ENCODE peak calls at places on chromosomes 1 and 21, in four cellular contexts. One of them, this sample, is unnamed.

GRCh38 chr1:44707959-44708831 is 22.8 kb downstream of the RNU5D-1 start:
- DNase-seq in retinal pigment epithelial cell: no peak
- DNase-seq in lower lobe of right lung: no peak
- DNase-seq in tibial nerve: peak; percentile 44
- DNase-seq in this sample: peak; percentile 58

GRCh38 chr1:154353460-154353904 is 28.2 kb downstream of the ATP8B2 start:
- DNase-seq in tibial nerve: peak; percentile 56
- DNase-seq in lower lobe of right lung: no peak
- DNase-seq in retinal pigment epithelial cell: no peak
- DNase-seq in this sample: peak; percentile 61

GRCh38 chr1:49251385-49251784 is 474.7 kb upstream of the BEND5 start:
- DNase-seq in tibial nerve: no peak
- DNase-seq in retinal pigment epithelial cell: no peak
- DNase-seq in lower lobe of right lung: no peak
- DNase-seq in this sample: no peak

GRCh38 chr1:163165119-163165518 is 37.6 kb downstream of the RGS5 start:
- DNase-seq in lower lobe of right lung: no peak
- DNase-seq in retinal pigment epithelial cell: no peak
- DNase-seq in tibial nerve: no peak
- DNase-seq in this sample: no peak

GRCh38 chr1:13759072-13759471 is 59.1 kb downstream of the PRDM2 start:
- DNase-seq in lower lobe of right lung: no peak
- DNase-seq in tibial nerve: no peak
- DNase-seq in retinal pigment epithelial cell: no peak
- DNase-seq in this sample: no peak

GRCh38 chr21:44079846-44080245 is 27.4 kb upstream of the PWP2 start:
- DNase-seq in lower lobe of right lung: no peak
- DNase-seq in retinal pigment epithelial cell: no peak
- DNase-seq in tibial nerve: no peak
- DNase-seq in this sample: no peak

GRCh38 chr1:166952002-166952746 is 23.2 kb downstream of the ILDR2 start:
- DNase-seq in retinal pigment epithelial cell: peak; percentile 43
- DNase-seq in tibial nerve: no peak
- DNase-seq in lower lobe of right lung: no peak
- DNase-seq in this sample: no peak

GRCh38 chr1:232519186-232519585 is 110.7 kb downstream of the SIPA1L2 start:
- DNase-seq in tibial nerve: no peak
- DNase-seq in retinal pigment epithelial cell: no peak
- DNase-seq in lower lobe of right lung: no peak
- DNase-seq in this sample: no peak

GRCh38 chr1:150066838-150067183 is 765 bp upstream of the VPS45 start:
- DNase-seq in tibial nerve: no peak
- DNase-seq in lower lobe of right lung: peak; percentile 61
- DNase-seq in retinal pigment epithelial cell: peak; percentile 14
- DNase-seq in this sample: peak; percentile 44

GRCh38 chr1:160818207-160818935 is 22.4 kb downstream of the LY9 start:
- DNase-seq in lower lobe of right lung: no peak
- DNase-seq in retinal pigment epithelial cell: no peak
- DNase-seq in tibial nerve: no peak
- DNase-seq in this sample: no peak

GRCh38 chr1:182279302-182279701 is 112.3 kb downstream of the GLUL start:
- DNase-seq in lower lobe of right lung: no peak
- DNase-seq in retinal pigment epithelial cell: no peak
- DNase-seq in tibial nerve: no peak
- DNase-seq in this sample: no peak

GRCh38 chr21:41349607-41350390 is 12.0 kb upstream of the MX2 start:
- DNase-seq in tibial nerve: no peak
- DNase-seq in retinal pigment epithelial cell: no peak
- DNase-seq in lower lobe of right lung: no peak
- DNase-seq in this sample: peak; percentile 11

GRCh38 chr1:220681220-220681847 is 8.8 kb upstream of the C1orf115 start:
- DNase-seq in retinal pigment epithelial cell: no peak
- DNase-seq in lower lobe of right lung: no peak
- DNase-seq in tibial nerve: no peak
- DNase-seq in this sample: no peak

GRCh38 chr21:34791776-34792503 is 123.1 kb downstream of the CLIC6 start:
- DNase-seq in lower lobe of right lung: no peak
- DNase-seq in tibial nerve: no peak
- DNase-seq in retinal pigment epithelial cell: no peak
- DNase-seq in this sample: no peak

GRCh38 chr21:42759594-42759927 is 106.1 kb downstream of the PDE9A start:
- DNase-seq in retinal pigment epithelial cell: no peak
- DNase-seq in tibial nerve: no peak
- DNase-seq in lower lobe of right lung: no peak
- DNase-seq in this sample: no peak

GRCh38 chr1:198291036-198291435 is 134.2 kb downstream of the NEK7 start:
- DNase-seq in lower lobe of right lung: no peak
- DNase-seq in retinal pigment epithelial cell: no peak
- DNase-seq in tibial nerve: no peak
- DNase-seq in this sample: no peak

GRCh38 chr21:25997788-25998611 is 172.6 kb downstream of the APP start:
- DNase-seq in retinal pigment epithelial cell: peak; percentile 86
- DNase-seq in lower lobe of right lung: no peak
- DNase-seq in tibial nerve: no peak
- DNase-seq in this sample: no peak

GRCh38 chr1:164141717-164142268 is 417.2 kb upstream of the PBX1 start:
- DNase-seq in lower lobe of right lung: no peak
- DNase-seq in tibial nerve: no peak
- DNase-seq in retinal pigment epithelial cell: no peak
- DNase-seq in this sample: no peak

GRCh38 chr21:24716306-24716918 is 890.9 kb downstream of the MRPL39 start:
- DNase-seq in tibial nerve: no peak
- DNase-seq in lower lobe of right lung: no peak
- DNase-seq in retinal pigment epithelial cell: no peak
- DNase-seq in this sample: no peak

GRCh38 chr21:39656209-39656608 is 43.5 kb downstream of the B3GALT5 start:
- DNase-seq in tibial nerve: no peak
- DNase-seq in lower lobe of right lung: no peak
- DNase-seq in retinal pigment epithelial cell: no peak
- DNase-seq in this sample: no peak

GRCh38 chr1:100597069-100597741 is 59.3 kb downstream of the GPR88 start:
- DNase-seq in tibial nerve: no peak
- DNase-seq in retinal pigment epithelial cell: peak; percentile 16
- DNase-seq in lower lobe of right lung: no peak
- DNase-seq in this sample: no peak

GRCh38 chr1:51313268-51313852 is 17.0 kb downstream of the TTC39A start:
- DNase-seq in retinal pigment epithelial cell: no peak
- DNase-seq in lower lobe of right lung: peak; percentile 35
- DNase-seq in tibial nerve: no peak
- DNase-seq in this sample: no peak

GRCh38 chr1:29254346-29254745 is 18.0 kb downstream of the PTPRU start:
- DNase-seq in retinal pigment epithelial cell: no peak
- DNase-seq in lower lobe of right lung: no peak
- DNase-seq in tibial nerve: no peak
- DNase-seq in this sample: no peak

GRCh38 chr21:36427502-36427901 is 42.3 kb downstream of the CHAF1B start:
- DNase-seq in lower lobe of right lung: no peak
- DNase-seq in tibial nerve: no peak
- DNase-seq in retinal pigment epithelial cell: no peak
- DNase-seq in this sample: no peak

GRCh38 chr21:36428789-36429671 is 43.8 kb downstream of the CHAF1B start:
- DNase-seq in lower lobe of right lung: no peak
- DNase-seq in tibial nerve: no peak
- DNase-seq in retinal pigment epithelial cell: no peak
- DNase-seq in this sample: no peak

GRCh38 chr21:36430841-36431240 is 45.6 kb downstream of the CHAF1B start:
- DNase-seq in retinal pigment epithelial cell: no peak
- DNase-seq in tibial nerve: no peak
- DNase-seq in lower lobe of right lung: no peak
- DNase-seq in this sample: no peak

GRCh38 chr21:36431252-36431651 is 46.1 kb downstream of the CHAF1B start:
- DNase-seq in lower lobe of right lung: no peak
- DNase-seq in tibial nerve: no peak
- DNase-seq in retinal pigment epithelial cell: no peak
- DNase-seq in this sample: no peak

DNA sequence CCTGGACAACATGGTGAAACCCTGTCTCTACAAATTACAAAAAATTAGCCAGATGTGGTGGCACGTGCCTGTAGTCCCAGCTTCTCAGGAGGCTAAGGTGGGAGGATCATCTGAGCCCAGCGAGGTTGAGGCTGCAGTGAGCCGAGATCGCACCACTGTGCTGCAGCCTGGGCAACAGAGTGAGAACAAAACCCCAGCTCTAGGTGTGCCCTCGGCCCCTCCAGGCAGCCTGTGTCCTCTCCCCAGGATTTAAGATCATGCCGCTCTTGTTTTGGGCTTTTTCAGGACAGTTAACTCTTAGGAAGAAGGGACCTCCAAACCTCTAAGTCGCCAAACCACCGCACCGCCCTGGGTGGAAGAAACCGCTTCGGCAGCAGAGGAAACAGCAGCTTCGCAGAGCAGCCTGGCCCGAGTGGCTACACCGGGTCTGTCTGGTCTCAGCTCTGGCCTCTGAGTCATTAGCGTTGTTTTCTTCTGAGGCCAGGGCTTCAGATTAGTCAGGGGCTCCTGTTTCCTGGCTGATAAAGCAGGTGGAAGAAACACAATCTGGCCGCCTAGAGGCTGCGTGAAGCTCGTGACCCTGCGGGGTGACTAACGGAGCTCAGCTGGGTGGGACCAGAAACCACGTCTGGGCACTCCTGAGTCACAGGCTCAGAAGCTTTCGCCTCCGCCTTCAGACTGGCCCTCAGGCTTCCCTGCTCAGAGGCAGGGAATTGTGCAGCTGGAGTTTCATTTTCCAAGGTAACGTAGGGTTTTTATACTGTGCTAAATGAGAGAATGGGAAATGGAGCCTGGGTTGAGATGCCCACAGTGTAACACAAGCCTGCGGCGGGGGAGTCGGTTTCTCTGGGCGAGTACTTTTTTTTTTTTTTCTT is 44.7 kb downstream of the CHAF1B start:
- DNase-seq in lower lobe of right lung: peak; percentile 81
- DNase-seq in retinal pigment epithelial cell: peak; percentile 99
- DNase-seq in tibial nerve: peak; percentile 71
- DNase-seq in this sample: peak; percentile 86
- TF ChIP-seq CTCF in lower lobe of right lung: no peak
- TF ChIP-seq CTCF in retinal pigment epithelial cell: no peak
- TF ChIP-seq CTCF in tibial nerve: peak; percentile 20
- TF ChIP-seq CTCF in this sample: no peak

DNA sequence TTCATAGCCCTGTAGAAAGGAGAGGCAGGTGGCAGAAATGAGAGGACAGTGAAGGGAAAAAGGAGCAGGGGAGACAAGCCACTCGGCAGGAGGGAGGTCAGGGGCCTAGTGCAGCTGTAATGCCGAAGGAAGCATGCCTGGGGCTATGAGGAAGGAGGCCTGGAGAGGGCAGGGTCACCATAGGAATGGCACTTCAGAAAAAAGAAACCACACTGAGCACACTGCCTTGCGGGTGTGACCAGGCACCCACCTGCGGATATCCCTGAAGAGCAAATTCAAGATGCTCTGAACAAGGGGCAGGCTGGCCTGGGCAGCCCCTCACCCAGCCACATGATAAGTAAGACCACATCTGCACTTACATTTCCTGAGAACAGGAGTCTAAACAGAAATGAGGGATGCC is 104.7 kb downstream of the JAK1 start:
- DNase-seq in tibial nerve: no peak
- DNase-seq in lower lobe of right lung: no peak
- DNase-seq in retinal pigment epithelial cell: no peak
- DNase-seq in this sample: no peak
- TF ChIP-seq CTCF in tibial nerve: no peak
- TF ChIP-seq CTCF in lower lobe of right lung: peak; percentile 34
- TF ChIP-seq CTCF in retinal pigment epithelial cell: peak; percentile 52
- TF ChIP-seq CTCF in this sample: no peak

DNA sequence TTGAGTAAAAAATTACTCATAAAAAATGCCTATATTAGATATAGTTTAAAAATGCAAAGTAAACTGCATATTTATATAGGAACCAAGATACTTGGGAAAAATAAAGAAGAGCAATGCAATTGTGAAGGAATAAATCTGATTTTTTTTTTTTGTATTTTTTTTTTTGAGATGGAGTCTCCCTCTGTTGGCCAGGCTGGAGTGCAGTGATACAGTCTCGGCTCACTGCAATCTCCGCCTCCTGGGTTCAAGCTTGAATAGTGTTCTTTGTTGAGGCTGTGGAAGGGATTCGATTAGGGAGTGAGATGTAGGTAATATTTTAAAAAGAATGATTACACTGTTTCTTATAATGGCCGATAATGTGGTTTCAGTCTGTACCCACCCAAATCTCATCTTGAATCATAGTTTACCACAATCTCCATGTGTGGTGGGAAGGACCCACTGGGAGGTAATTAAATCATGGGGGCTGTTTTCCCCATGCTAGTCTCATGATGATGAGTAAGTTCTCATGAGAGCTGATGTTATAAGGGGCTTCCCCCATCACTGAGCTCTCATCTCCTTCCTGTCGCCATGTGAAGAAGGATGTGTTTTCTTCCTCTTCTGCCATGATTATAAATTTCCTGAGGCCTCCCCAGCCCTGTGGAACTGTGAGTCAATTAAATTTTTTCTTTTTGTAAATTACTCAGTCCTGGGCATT is 1765.9 kb downstream of the PLA2G4A start:
- DNase-seq in tibial nerve: no peak
- DNase-seq in retinal pigment epithelial cell: no peak
- DNase-seq in lower lobe of right lung: no peak
- DNase-seq in this sample: no peak
- TF ChIP-seq CTCF in tibial nerve: no peak
- TF ChIP-seq CTCF in retinal pigment epithelial cell: peak; percentile 21
- TF ChIP-seq CTCF in lower lobe of right lung: no peak
- TF ChIP-seq CTCF in this sample: no peak

DNA sequence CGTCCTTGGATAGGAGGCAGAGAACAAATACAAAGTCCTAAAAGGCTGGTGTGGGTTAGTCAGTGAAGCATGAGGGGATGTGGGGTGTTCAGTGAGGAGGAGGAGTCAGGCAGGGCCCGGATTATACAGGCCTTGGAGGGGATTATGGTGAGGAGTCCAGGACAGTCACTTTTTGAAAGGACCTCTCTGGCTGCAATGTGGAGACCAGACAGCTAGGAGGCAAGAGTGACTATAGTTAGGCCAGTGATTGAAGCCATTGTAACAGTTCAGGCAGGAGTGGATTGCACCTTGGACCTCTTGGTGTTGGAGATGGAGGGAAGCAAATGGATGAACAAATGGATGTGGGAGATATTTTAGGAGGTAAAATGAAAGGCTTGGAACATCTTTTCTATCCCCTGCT is 115.8 kb downstream of the C1orf94 start:
- DNase-seq in tibial nerve: no peak
- DNase-seq in retinal pigment epithelial cell: no peak
- DNase-seq in lower lobe of right lung: no peak
- DNase-seq in this sample: no peak
- TF ChIP-seq CTCF in tibial nerve: no peak
- TF ChIP-seq CTCF in retinal pigment epithelial cell: no peak
- TF ChIP-seq CTCF in lower lobe of right lung: no peak
- TF ChIP-seq CTCF in this sample: peak; percentile 12

DNA sequence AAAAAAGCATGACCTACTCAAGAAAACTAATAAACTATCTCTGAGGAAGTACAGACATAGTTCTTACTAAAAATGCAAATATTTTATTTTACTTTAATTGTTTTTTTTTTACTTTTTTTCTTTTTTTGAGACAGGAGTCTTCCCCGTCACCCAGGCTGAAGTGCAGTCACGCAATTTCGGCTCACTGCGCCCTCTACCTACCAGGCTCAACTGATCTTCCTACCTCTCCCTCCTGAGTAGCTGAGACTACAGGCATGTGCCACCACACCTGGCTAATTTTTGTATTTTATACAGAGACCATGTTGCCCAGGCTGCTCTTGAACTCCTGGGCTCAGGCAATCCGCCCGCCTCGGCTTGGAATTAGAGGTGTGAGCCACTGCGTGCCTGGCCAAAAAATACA is 1263.1 kb downstream of the KCNT2 start:
- DNase-seq in retinal pigment epithelial cell: no peak
- DNase-seq in tibial nerve: no peak
- DNase-seq in lower lobe of right lung: peak; percentile 11
- DNase-seq in this sample: no peak
- TF ChIP-seq CTCF in retinal pigment epithelial cell: peak; percentile 10
- TF ChIP-seq CTCF in tibial nerve: no peak
- TF ChIP-seq CTCF in lower lobe of right lung: no peak
- TF ChIP-seq CTCF in this sample: no peak

GRCh38 chr1:248858096-248858890 is 592 bp downstream of the ZNF692 start:
- DNase-seq in lower lobe of right lung: peak; percentile 85
- DNase-seq in retinal pigment epithelial cell: peak; percentile 21
- DNase-seq in tibial nerve: peak; percentile 32
- DNase-seq in this sample: peak; percentile 83
- TF ChIP-seq CTCF in lower lobe of right lung: peak; percentile 48
- TF ChIP-seq CTCF in retinal pigment epithelial cell: peak; percentile 45
- TF ChIP-seq CTCF in tibial nerve: peak; percentile 32
- TF ChIP-seq CTCF in this sample: peak; percentile 62